ENCODE peak calls at places on chromosome 3, in six cellular contexts. T is mucosa of descending colon, M is RWPE1, Y is AG04449, P is K562, F is Kasumi-1. Z is an unnamed sample.

GRCh38 chr3:170037463-170038433 is at the start of gene GPR160:
- DNase-seq in T (peak; percentile 95), M (peak; percentile 36), Y (no peak), P (peak; percentile 79), F (peak; percentile 74), Z (peak; percentile 79)

GRCh38 chr3:148079370-148079769 is 618.3 kb upstream of the AGTR1 start:
- DNase-seq in T (no peak), M (no peak), Y (no peak), P (no peak), F (no peak), Z (no peak)

GRCh38 chr3:117518385-117518784 is 808.8 kb downstream of the TUSC7 start:
- DNase-seq in T (no peak), M (no peak), Y (no peak), P (no peak), F (no peak), Z (no peak)

GRCh38 chr3:31550452-31551251 is 17.9 kb downstream of the STT3B start:
- DNase-seq in T (no peak), M (no peak), Y (no peak), P (no peak), F (peak; percentile 51), Z (peak; percentile 25)

GRCh38 chr3:46096781-46097180 is 69.5 kb upstream of the XCR1 start:
- DNase-seq in T (no peak), M (no peak), Y (no peak), P (no peak), F (no peak), Z (no peak)

GRCh38 chr3:196127308-196128040 is 45.6 kb upstream of the TFRC start:
- DNase-seq in T (peak; percentile 54), M (no peak), Y (no peak), P (peak; percentile 81), F (peak; percentile 12), Z (no peak)

GRCh38 chr3:81962396-81962795 is 201.0 kb upstream of the GBE1 start:
- DNase-seq in T (no peak), M (no peak), Y (no peak), P (no peak), F (no peak), Z (no peak)

GRCh38 chr3:175741951-175742350 is 882.8 kb downstream of the NAALADL2 start:
- DNase-seq in T (no peak), M (no peak), Y (peak; percentile 21), P (no peak), F (no peak), Z (no peak)

GRCh38 chr3:133038089-133038730 is at the start of gene TMEM108:
- DNase-seq in T (peak; percentile 65), M (peak; percentile 88), Y (no peak), P (peak; percentile 93), F (no peak), Z (no peak)

GRCh38 chr3:45978348-45978747 is 17.3 kb downstream of the FYCO1 start:
- DNase-seq in T (peak; percentile 86), M (no peak), Y (no peak), P (no peak), F (no peak), Z (peak; percentile 42)

GRCh38 chr3:49714728-49715550 is 4.5 kb downstream of the AMIGO3 start:
- DNase-seq in T (no peak), M (no peak), Y (no peak), P (no peak), F (no peak), Z (no peak)

GRCh38 chr3:185843635-185844034 is 18.8 kb upstream of the IGF2BP2 start:
- DNase-seq in T (no peak), M (no peak), Y (no peak), P (no peak), F (no peak), Z (no peak)

GRCh38 chr3:127132876-127133275 is 60.1 kb upstream of the PRR23E start:
- DNase-seq in T (no peak), M (no peak), Y (no peak), P (no peak), F (no peak), Z (no peak)

GRCh38 chr3:196968233-196969000 is at the start of gene PIGZ:
- DNase-seq in T (no peak), M (peak; percentile 44), Y (no peak), P (peak; percentile 85), F (peak; percentile 28), Z (peak; percentile 41)

GRCh38 chr3:3119393-3119851 is 7.3 kb upstream of the TRNT1 start:
- DNase-seq in T (no peak), M (no peak), Y (no peak), P (no peak), F (no peak), Z (no peak)

Z was measured in SW480.